ENCODE peak calls at places on chromosomes 2 and 18, in nine cellular contexts. One of them, this sample, is unnamed.
A peak's percentile ranks its signal among the peaks of the same experiment; 100 is the strongest.

GRCh38 chr2:204665244-204665643 is 120.0 kb downstream of the PARD3B start:
- DNase-seq in H9: no peak
- DNase-seq in 8988T: no peak
- DNase-seq in anterior cingulate cortex: no peak
- DNase-seq in posterior cingulate gyrus: no peak
- DNase-seq in RPMI7951: peak; percentile 82
- DNase-seq in HS-5: peak; percentile 43
- DNase-seq in heart right ventricle: no peak
- DNase-seq in EL: peak; percentile 91
- DNase-seq in this sample: no peak

GRCh38 chr2:86283461-86284030 is 53.9 kb downstream of the REEP1 start:
- DNase-seq in H9: no peak
- DNase-seq in HS-5: no peak
- DNase-seq in EL: no peak
- DNase-seq in anterior cingulate cortex: no peak
- DNase-seq in heart right ventricle: no peak
- DNase-seq in posterior cingulate gyrus: no peak
- DNase-seq in 8988T: no peak
- DNase-seq in RPMI7951: no peak
- DNase-seq in this sample: no peak

GRCh38 chr2:237696471-237696870 is 69.1 kb downstream of the LRRFIP1 start:
- DNase-seq in 8988T: no peak
- DNase-seq in anterior cingulate cortex: no peak
- DNase-seq in RPMI7951: no peak
- DNase-seq in EL: no peak
- DNase-seq in posterior cingulate gyrus: no peak
- DNase-seq in H9: peak; percentile 14
- DNase-seq in HS-5: no peak
- DNase-seq in heart right ventricle: no peak
- DNase-seq in this sample: no peak

GRCh38 chr2:144377929-144378328 is 142.0 kb downstream of the ZEB2 start:
- DNase-seq in heart right ventricle: no peak
- DNase-seq in H9: no peak
- DNase-seq in RPMI7951: peak; percentile 58
- DNase-seq in EL: peak; percentile 44
- DNase-seq in HS-5: no peak
- DNase-seq in posterior cingulate gyrus: no peak
- DNase-seq in anterior cingulate cortex: no peak
- DNase-seq in 8988T: no peak
- DNase-seq in this sample: no peak

GRCh38 chr18:7839548-7839947 is 272.4 kb downstream of the PTPRM start:
- DNase-seq in EL: no peak
- DNase-seq in 8988T: no peak
- DNase-seq in H9: no peak
- DNase-seq in anterior cingulate cortex: no peak
- DNase-seq in posterior cingulate gyrus: no peak
- DNase-seq in heart right ventricle: no peak
- DNase-seq in HS-5: no peak
- DNase-seq in RPMI7951: no peak
- DNase-seq in this sample: no peak

GRCh38 chr18:11689972-11690570 is 1.0 kb downstream of the GNAL start:
- DNase-seq in 8988T: peak; percentile 37
- DNase-seq in EL: peak; percentile 3
- DNase-seq in anterior cingulate cortex: no peak
- DNase-seq in heart right ventricle: peak; percentile 19
- DNase-seq in H9: peak; percentile 52
- DNase-seq in RPMI7951: peak; percentile 9
- DNase-seq in HS-5: no peak
- DNase-seq in posterior cingulate gyrus: no peak
- DNase-seq in this sample: no peak

GRCh38 chr18:76377359-76377756 is 117.7 kb downstream of the ZNF516 start:
- DNase-seq in heart right ventricle: no peak
- DNase-seq in anterior cingulate cortex: no peak
- DNase-seq in H9: no peak
- DNase-seq in HS-5: no peak
- DNase-seq in RPMI7951: no peak
- DNase-seq in 8988T: no peak
- DNase-seq in EL: no peak
- DNase-seq in posterior cingulate gyrus: no peak
- DNase-seq in this sample: no peak

GRCh38 chr2:224909885-224910517 is 132.3 kb downstream of the DOCK10 start:
- DNase-seq in RPMI7951: peak; percentile 87
- DNase-seq in HS-5: no peak
- DNase-seq in EL: peak; percentile 76
- DNase-seq in heart right ventricle: peak; percentile 40
- DNase-seq in 8988T: no peak
- DNase-seq in anterior cingulate cortex: no peak
- DNase-seq in H9: no peak
- DNase-seq in posterior cingulate gyrus: no peak
- DNase-seq in this sample: no peak

GRCh38 chr2:219002395-219003266 is 9.4 kb upstream of the CRYBA2 start:
- DNase-seq in heart right ventricle: no peak
- DNase-seq in HS-5: no peak
- DNase-seq in anterior cingulate cortex: no peak
- DNase-seq in 8988T: peak; percentile 99
- DNase-seq in posterior cingulate gyrus: no peak
- DNase-seq in H9: peak; percentile 92
- DNase-seq in RPMI7951: no peak
- DNase-seq in EL: peak; percentile 26
- DNase-seq in this sample: peak; percentile 45

GRCh38 chr2:9950521-9951271 is 797 bp upstream of the GRHL1 start:
- DNase-seq in RPMI7951: peak; percentile 32
- DNase-seq in H9: peak; percentile 54
- DNase-seq in heart right ventricle: peak; percentile 52
- DNase-seq in EL: peak; percentile 45
- DNase-seq in anterior cingulate cortex: no peak
- DNase-seq in 8988T: peak; percentile 76
- DNase-seq in posterior cingulate gyrus: peak; percentile 37
- DNase-seq in HS-5: no peak
- DNase-seq in this sample: peak; percentile 18

GRCh38 chr2:220279372-220279771 is 651.9 kb downstream of the SLC4A3 start:
- DNase-seq in H9: no peak
- DNase-seq in EL: peak; percentile 95
- DNase-seq in posterior cingulate gyrus: no peak
- DNase-seq in anterior cingulate cortex: no peak
- DNase-seq in HS-5: peak; percentile 93
- DNase-seq in RPMI7951: peak; percentile 94
- DNase-seq in 8988T: no peak
- DNase-seq in heart right ventricle: no peak
- DNase-seq in this sample: no peak

GRCh38 chr2:216742411-216742810 is 47.1 kb upstream of the IGFBP5 start:
- DNase-seq in HS-5: no peak
- DNase-seq in EL: no peak
- DNase-seq in heart right ventricle: peak; percentile 29
- DNase-seq in anterior cingulate cortex: no peak
- DNase-seq in posterior cingulate gyrus: no peak
- DNase-seq in H9: no peak
- DNase-seq in 8988T: no peak
- DNase-seq in RPMI7951: no peak
- DNase-seq in this sample: no peak

GRCh38 chr18:58194028-58194427 is 150.0 kb downstream of the NEDD4L start:
- DNase-seq in HS-5: no peak
- DNase-seq in H9: peak; percentile 82
- DNase-seq in 8988T: no peak
- DNase-seq in heart right ventricle: no peak
- DNase-seq in posterior cingulate gyrus: no peak
- DNase-seq in RPMI7951: no peak
- DNase-seq in anterior cingulate cortex: no peak
- DNase-seq in EL: no peak
- DNase-seq in this sample: no peak

GRCh38 chr2:26807788-26808460 is 22.1 kb downstream of the CENPA start:
- DNase-seq in RPMI7951: peak; percentile 52
- DNase-seq in posterior cingulate gyrus: no peak
- DNase-seq in heart right ventricle: no peak
- DNase-seq in 8988T: no peak
- DNase-seq in HS-5: no peak
- DNase-seq in EL: peak; percentile 30
- DNase-seq in H9: no peak
- DNase-seq in anterior cingulate cortex: no peak
- DNase-seq in this sample: no peak

GRCh38 chr18:79372991-79373390 is 22.7 kb upstream of the NFATC1 start:
- DNase-seq in heart right ventricle: no peak
- DNase-seq in anterior cingulate cortex: no peak
- DNase-seq in HS-5: no peak
- DNase-seq in posterior cingulate gyrus: no peak
- DNase-seq in H9: no peak
- DNase-seq in 8988T: no peak
- DNase-seq in EL: no peak
- DNase-seq in RPMI7951: no peak
- DNase-seq in this sample: no peak

GRCh38 chr2:12803616-12804015 is 86.9 kb downstream of the TRIB2 start:
- DNase-seq in HS-5: no peak
- DNase-seq in 8988T: no peak
- DNase-seq in RPMI7951: peak; percentile 45
- DNase-seq in anterior cingulate cortex: no peak
- DNase-seq in H9: no peak
- DNase-seq in heart right ventricle: no peak
- DNase-seq in EL: peak; percentile 39
- DNase-seq in posterior cingulate gyrus: no peak
- DNase-seq in this sample: no peak

GRCh38 chr2:74003494-74004211 is 18.9 kb downstream of the TET3 start:
- DNase-seq in EL: peak; percentile 85
- DNase-seq in HS-5: peak; percentile 59
- DNase-seq in anterior cingulate cortex: no peak
- DNase-seq in 8988T: no peak
- DNase-seq in heart right ventricle: no peak
- DNase-seq in posterior cingulate gyrus: peak; percentile 73
- DNase-seq in RPMI7951: peak; percentile 77
- DNase-seq in H9: peak; percentile 48
- DNase-seq in this sample: no peak

GRCh38 chr2:181352158-181352557 is 105.0 kb upstream of the ITGA4 start:
- DNase-seq in heart right ventricle: no peak
- DNase-seq in anterior cingulate cortex: no peak
- DNase-seq in 8988T: no peak
- DNase-seq in posterior cingulate gyrus: no peak
- DNase-seq in RPMI7951: no peak
- DNase-seq in EL: no peak
- DNase-seq in HS-5: no peak
- DNase-seq in H9: no peak
- DNase-seq in this sample: no peak

GRCh38 chr2:46855805-46856204 is 59.8 kb downstream of the MCFD2 start:
- DNase-seq in heart right ventricle: no peak
- DNase-seq in RPMI7951: no peak
- DNase-seq in 8988T: peak; percentile 50
- DNase-seq in EL: no peak
- DNase-seq in posterior cingulate gyrus: no peak
- DNase-seq in H9: no peak
- DNase-seq in anterior cingulate cortex: no peak
- DNase-seq in HS-5: no peak
- DNase-seq in this sample: no peak

GRCh38 chr2:203869610-203870042 is 2.1 kb downstream of the CTLA4 start:
- DNase-seq in posterior cingulate gyrus: no peak
- DNase-seq in 8988T: no peak
- DNase-seq in RPMI7951: no peak
- DNase-seq in anterior cingulate cortex: no peak
- DNase-seq in heart right ventricle: no peak
- DNase-seq in EL: no peak
- DNase-seq in H9: no peak
- DNase-seq in HS-5: no peak
- DNase-seq in this sample: peak; percentile 56

GRCh38 chr2:96815326-96816126 is 542 bp upstream of the CNNM3 start:
- DNase-seq in H9: no peak
- DNase-seq in anterior cingulate cortex: no peak
- DNase-seq in RPMI7951: peak; percentile 31
- DNase-seq in heart right ventricle: no peak
- DNase-seq in posterior cingulate gyrus: no peak
- DNase-seq in HS-5: peak; percentile 63
- DNase-seq in EL: peak; percentile 33
- DNase-seq in 8988T: peak; percentile 64
- DNase-seq in this sample: no peak

GRCh38 chr18:34835466-34835865 is 125.4 kb downstream of the DTNA start:
- DNase-seq in HS-5: no peak
- DNase-seq in H9: no peak
- DNase-seq in 8988T: no peak
- DNase-seq in EL: no peak
- DNase-seq in anterior cingulate cortex: no peak
- DNase-seq in heart right ventricle: no peak
- DNase-seq in posterior cingulate gyrus: no peak
- DNase-seq in RPMI7951: no peak
- DNase-seq in this sample: no peak

This sample was measured in CD4-positive, alpha-beta T cell.